ENCODE peak calls at places on chromosome 13, in nine cellular contexts. R is NCI-H1417; H is AG08396; P is stimulated activated CD4-positive, alpha-beta T cell treated with anti-CD3 and anti-CD28 coated beads, Interleukin-2, amount 100 ng/mL, for 24 hours; D is RCC 7860; V is central memory CD8-positive, alpha-beta T cell; A is activated naive CD8-positive, alpha-beta T cell treated with anti-CD3 and anti-CD28 coated beads, Interleukin-2, amount 50 U/mL, for 16 hours; W is GM04504; U is effector memory CD4-positive, alpha-beta T cell. S is an unnamed sample.
A peak's percentile ranks its signal among the peaks of the same experiment; 100 is the strongest.

GRCh38 chr13:28313579-28313978 is 175.2 kb downstream of the PAN3 start:
- DNase-seq in R (no peak), H (no peak), P (peak; percentile 11), D (no peak), V (no peak), A (no peak), W (no peak), U (no peak), S (no peak)

GRCh38 chr13:97944396-97945029 is 9.0 kb upstream of the IPO5 start:
- DNase-seq in R (peak; percentile 15), H (no peak), P (no peak), D (no peak), V (no peak), A (no peak), W (no peak), U (no peak), S (no peak)

GRCh38 chr13:28532226-28533048 is 37.5 kb upstream of the FLT1 start:
- DNase-seq in R (no peak), H (peak; percentile 52), P (peak; percentile 37), D (no peak), V (no peak), A (no peak), W (no peak), U (no peak), S (no peak)

GRCh38 chr13:77028202-77028601 is 1.2 kb upstream of the FBXL3 start:
- DNase-seq in R (no peak), H (no peak), P (no peak), D (no peak), V (no peak), A (no peak), W (no peak), U (no peak), S (no peak)

GRCh38 chr13:80132741-80133601 is 208.0 kb downstream of the SPRY2 start:
- DNase-seq in R (no peak), H (no peak), P (no peak), D (no peak), V (no peak), A (no peak), W (no peak), U (no peak), S (no peak)

GRCh38 chr13:40194204-40194806 is 472.1 kb downstream of the FOXO1 start:
- DNase-seq in R (no peak), H (no peak), P (no peak), D (no peak), V (no peak), A (no peak), W (no peak), U (no peak), S (no peak)

GRCh38 chr13:109336730-109337129 is 449.7 kb downstream of the IRS2 start:
- DNase-seq in R (no peak), H (peak; percentile 35), P (no peak), D (no peak), V (no peak), A (no peak), W (peak; percentile 47), U (no peak), S (no peak)

GRCh38 chr13:112972867-112973576 is 4.0 kb downstream of the MCF2L start:
- DNase-seq in R (peak; percentile 83), H (no peak), P (no peak), D (no peak), V (no peak), A (no peak), W (no peak), U (no peak), S (no peak)

GRCh38 chr13:49953560-49953959 is 17.4 kb upstream of the SPRYD7 start:
- DNase-seq in R (no peak), H (no peak), P (no peak), D (no peak), V (no peak), A (no peak), W (no peak), U (no peak), S (no peak)

GRCh38 chr13:111117961-111118360 is 2.9 kb downstream of the ARHGEF7 start:
- DNase-seq in R (no peak), H (no peak), P (no peak), D (no peak), V (no peak), A (no peak), W (no peak), U (no peak), S (no peak)

GRCh38 chr13:42364613-42365000 is 92.7 kb downstream of the AKAP11 start:
- DNase-seq in R (no peak), H (no peak), P (no peak), D (no peak), V (no peak), A (no peak), W (no peak), U (no peak), S (no peak)

GRCh38 chr13:44866512-44866911 is 122.8 kb downstream of the NUFIP1 start:
- DNase-seq in R (no peak), H (no peak), P (no peak), D (no peak), V (no peak), A (no peak), W (no peak), U (no peak), S (no peak)

GRCh38 chr13:39612023-39612637 is 9.1 kb upstream of the LHFPL6 start:
- DNase-seq in R (peak; percentile 73), H (peak; percentile 53), P (peak; percentile 62), D (peak; percentile 43), V (no peak), A (peak; percentile 33), W (peak; percentile 46), U (peak; percentile 38), S (peak; percentile 59)

GRCh38 chr13:109780880-109781383 is 5.5 kb downstream of the IRS2 start:
- DNase-seq in R (no peak), H (no peak), P (no peak), D (no peak), V (no peak), A (no peak), W (no peak), U (no peak), S (no peak)

GRCh38 chr13:106917673-106918652 is 350.0 kb upstream of the ARGLU1 start:
- DNase-seq in R (peak; percentile 86), H (peak; percentile 92), P (peak; percentile 81), D (peak; percentile 28), V (peak; percentile 25), A (peak; percentile 14), W (peak; percentile 43), U (peak; percentile 28), S (peak; percentile 32)

GRCh38 chr13:20219585-20219984 is 12.5 kb downstream of the GJB6 start:
- DNase-seq in R (no peak), H (no peak), P (no peak), D (no peak), V (no peak), A (no peak), W (no peak), U (no peak), S (no peak)

GRCh38 chr13:25232937-25233515 is 54.3 kb downstream of the MTMR6 start:
- DNase-seq in R (peak; percentile 21), H (peak; percentile 29), P (no peak), D (peak; percentile 20), V (no peak), A (no peak), W (no peak), U (no peak), S (no peak)

GRCh38 chr13:110206170-110206569 is 100.8 kb downstream of the COL4A1 start:
- DNase-seq in R (no peak), H (no peak), P (no peak), D (no peak), V (no peak), A (no peak), W (no peak), U (no peak), S (no peak)

GRCh38 chr13:51221674-51222509 is at the start of gene FAM124A:
- DNase-seq in R (peak; percentile 60), H (peak; percentile 87), P (peak; percentile 74), D (no peak), V (no peak), A (peak; percentile 4), W (no peak), U (no peak), S (no peak)

GRCh38 chr13:45016792-45017425 is 27.6 kb downstream of the GPALPP1 start:
- DNase-seq in R (no peak), H (no peak), P (no peak), D (no peak), V (no peak), A (no peak), W (no peak), U (no peak), S (no peak)

GRCh38 chr13:110483386-110483785 is 78.1 kb downstream of the RAB20 start:
- DNase-seq in R (no peak), H (no peak), P (no peak), D (no peak), V (no peak), A (no peak), W (no peak), U (no peak), S (no peak)

GRCh38 chr13:45402641-45403040 is 15.5 kb downstream of the SLC25A30 start:
- DNase-seq in R (no peak), H (no peak), P (no peak), D (no peak), V (no peak), A (no peak), W (no peak), U (no peak), S (no peak)

GRCh38 chr13:42477588-42478190 is 96.3 kb upstream of the TNFSF11 start:
- DNase-seq in R (no peak), H (no peak), P (no peak), D (no peak), V (no peak), A (no peak), W (no peak), U (no peak), S (no peak)

GRCh38 chr13:48578516-48579166 is 45.8 kb upstream of the RCBTB2 start:
- DNase-seq in R (no peak), H (no peak), P (no peak), D (no peak), V (no peak), A (no peak), W (no peak), U (no peak), S (no peak)

GRCh38 chr13:57874530-57874929 is 243.0 kb downstream of the PCDH17 start:
- DNase-seq in R (no peak), H (no peak), P (no peak), D (no peak), V (no peak), A (no peak), W (no peak), U (no peak), S (no peak)

GRCh38 chr13:26220575-26220974 is 1.5 kb downstream of the RNF6 start:
- DNase-seq in R (no peak), H (peak; percentile 38), P (no peak), D (peak; percentile 8), V (no peak), A (no peak), W (no peak), U (no peak), S (no peak)

GRCh38 chr13:100751826-100752225 is 77.2 kb upstream of the TMTC4 start:
- DNase-seq in R (no peak), H (no peak), P (no peak), D (no peak), V (no peak), A (no peak), W (no peak), U (no peak), S (no peak)

S was measured in activated gamma-delta T cell treated with Interleukin-2 at 50 U/mL for 16 hours.